ENCODE peak calls at places on chromosomes 6 and 20, in seven cellular contexts. Z is anterior cingulate cortex, A is hypothalamus, D is fibroblast of the conjunctiva, B is stomach, K is progenitor cell of endocrine pancreas, E is iris pigment epithelial cell. J is an unnamed sample.

GRCh38 chr20:23061713-23062561 is 12.5 kb upstream of the THBD start:
- DNase-seq in Z (no peak), K (no peak), A (no peak), B (no peak), E (peak), D (peak), J (peak)

GRCh38 chr6:140051521-140052455 is 677.3 kb upstream of the CITED2 start:
- DNase-seq in A (no peak), D (peak), K (no peak), E (peak), B (no peak), Z (no peak), J (peak)

GRCh38 chr6:40806479-40806878 is 219.3 kb upstream of the LRFN2 start:
- DNase-seq in K (no peak), D (no peak), E (no peak), A (no peak), B (no peak), Z (no peak), J (no peak)

GRCh38 chr6:154106251-154106650 is 67.2 kb downstream of the OPRM1 start:
- DNase-seq in B (no peak), E (no peak), K (no peak), D (no peak), A (no peak), Z (no peak), J (no peak)

GRCh38 chr20:1203630-1204029 is 376 bp downstream of the C20orf202 start:
- DNase-seq in B (no peak), K (no peak), A (no peak), Z (no peak), E (no peak), D (no peak), J (no peak)

GRCh38 chr6:2732503-2733089 is 18.1 kb downstream of the MYLK4 start:
- DNase-seq in K (no peak), E (no peak), A (no peak), Z (no peak), D (peak), B (peak), J (no peak)

GRCh38 chr6:19325335-19325789 is 511.8 kb upstream of the ID4 start:
- DNase-seq in K (no peak), E (peak), Z (no peak), A (no peak), D (no peak), B (no peak), J (no peak)

GRCh38 chr6:89661559-89661958 is 23.0 kb upstream of the LYRM2 start:
- DNase-seq in K (no peak), A (no peak), E (peak), Z (no peak), D (no peak), B (no peak), J (no peak)

GRCh38 chr6:25713802-25714201 is 40.7 kb upstream of the SLC17A4 start:
- DNase-seq in K (no peak), D (no peak), B (no peak), A (no peak), Z (no peak), E (peak), J (peak)

GRCh38 chr6:142014515-142014914 is 118.2 kb upstream of the GJE1 start:
- DNase-seq in Z (no peak), K (no peak), A (no peak), D (peak), B (no peak), E (peak), J (peak)

GRCh38 chr6:107488875-107489635 is 862 bp upstream of the SOBP start:
- DNase-seq in D (no peak), B (no peak), A (no peak), K (peak), E (peak), Z (peak), J (no peak)

GRCh38 chr6:87840324-87840723 is 138.3 kb upstream of the AKIRIN2 start:
- DNase-seq in K (no peak), A (no peak), Z (no peak), E (no peak), D (no peak), B (no peak), J (no peak)

GRCh38 chr6:170247178-170247701 is 43.6 kb downstream of the DLL1 start:
- DNase-seq in E (no peak), B (peak), D (no peak), A (no peak), Z (no peak), K (no peak), J (no peak)

GRCh38 chr6:31776961-31777666 is at the start of gene VWA7:
- DNase-seq in E (peak), K (peak), D (peak), A (no peak), Z (no peak), B (peak), J (peak)

GRCh38 chr6:7073810-7074525 is 33.8 kb upstream of the RREB1 start:
- DNase-seq in Z (no peak), E (no peak), A (no peak), K (no peak), B (peak), D (no peak), J (no peak)

GRCh38 chr20:58583586-58583985 is 67.5 kb upstream of the STX16 start:
- DNase-seq in Z (no peak), D (no peak), A (no peak), E (no peak), B (no peak), K (no peak), J (no peak)

GRCh38 chr6:140957334-140957733 is 1175.4 kb upstream of the GJE1 start:
- DNase-seq in B (no peak), A (no peak), K (no peak), D (no peak), E (no peak), Z (no peak), J (no peak)

GRCh38 chr6:1554881-1555569 is 54.7 kb upstream of the FOXC1 start:
- DNase-seq in A (no peak), D (peak), E (peak), K (no peak), Z (peak), B (peak), J (no peak)

GRCh38 chr20:57922701-57923100 is 212.9 kb upstream of the PMEPA1 start:
- DNase-seq in E (no peak), B (no peak), D (no peak), Z (no peak), A (no peak), K (no peak), J (no peak)